ENCODE peak calls at places on chromosomes 4 and X, in nine cellular contexts. One of them, this sample, is unnamed.
A peak's percentile ranks its signal among the peaks of the same experiment; 100 is the strongest.

GRCh38 chr4:81031389-81032173 is 1.1 kb downstream of the BMP3 start:
- DNase-seq in nephron progenitor cell: peak; percentile 39
- DNase-seq in astrocyte of the spinal cord: no peak
- DNase-seq in Right ventricle myocardium superior: no peak
- DNase-seq in activated CD4-positive, CD25-positive, alpha-beta regulatory T cell: no peak
- DNase-seq in stimulated activated CD8-positive, alpha-beta memory T cell treated with anti-CD3 and anti-CD28 coated beads, Interleukin-15, amount 100 ng/mL, for 24 hours: no peak
- DNase-seq in ecto neural progenitor cell: peak; percentile 55
- DNase-seq in GF-D8: no peak
- DNase-seq in ovary: no peak
- DNase-seq in this sample: no peak

GRCh38 chrX:107483976-107484726 is 34.7 kb downstream of the FRMPD3 start:
- DNase-seq in astrocyte of the spinal cord: peak; percentile 15
- DNase-seq in nephron progenitor cell: peak; percentile 77
- DNase-seq in stimulated activated CD8-positive, alpha-beta memory T cell treated with anti-CD3 and anti-CD28 coated beads, Interleukin-15, amount 100 ng/mL, for 24 hours: no peak
- DNase-seq in Right ventricle myocardium superior: peak; percentile 46
- DNase-seq in ovary: peak; percentile 77
- DNase-seq in ecto neural progenitor cell: peak; percentile 73
- DNase-seq in activated CD4-positive, CD25-positive, alpha-beta regulatory T cell: no peak
- DNase-seq in GF-D8: no peak
- DNase-seq in this sample: no peak

GRCh38 chr4:142743071-142743825 is 102.9 kb downstream of the INPP4B start:
- DNase-seq in ecto neural progenitor cell: no peak
- DNase-seq in activated CD4-positive, CD25-positive, alpha-beta regulatory T cell: no peak
- DNase-seq in astrocyte of the spinal cord: peak; percentile 42
- DNase-seq in Right ventricle myocardium superior: no peak
- DNase-seq in GF-D8: no peak
- DNase-seq in stimulated activated CD8-positive, alpha-beta memory T cell treated with anti-CD3 and anti-CD28 coated beads, Interleukin-15, amount 100 ng/mL, for 24 hours: no peak
- DNase-seq in ovary: no peak
- DNase-seq in nephron progenitor cell: no peak
- DNase-seq in this sample: peak; percentile 49

GRCh38 chr4:61882381-61882780 is 682.3 kb downstream of the ADGRL3 start:
- DNase-seq in nephron progenitor cell: no peak
- DNase-seq in GF-D8: no peak
- DNase-seq in Right ventricle myocardium superior: no peak
- DNase-seq in activated CD4-positive, CD25-positive, alpha-beta regulatory T cell: no peak
- DNase-seq in ecto neural progenitor cell: no peak
- DNase-seq in ovary: no peak
- DNase-seq in stimulated activated CD8-positive, alpha-beta memory T cell treated with anti-CD3 and anti-CD28 coated beads, Interleukin-15, amount 100 ng/mL, for 24 hours: no peak
- DNase-seq in astrocyte of the spinal cord: no peak
- DNase-seq in this sample: no peak

GRCh38 chrX:27890611-27891010 is 82.8 kb downstream of the MAGEB10 start:
- DNase-seq in stimulated activated CD8-positive, alpha-beta memory T cell treated with anti-CD3 and anti-CD28 coated beads, Interleukin-15, amount 100 ng/mL, for 24 hours: no peak
- DNase-seq in Right ventricle myocardium superior: no peak
- DNase-seq in ovary: no peak
- DNase-seq in activated CD4-positive, CD25-positive, alpha-beta regulatory T cell: no peak
- DNase-seq in nephron progenitor cell: no peak
- DNase-seq in GF-D8: no peak
- DNase-seq in astrocyte of the spinal cord: peak; percentile 61
- DNase-seq in ecto neural progenitor cell: no peak
- DNase-seq in this sample: peak; percentile 73

GRCh38 chr4:54227261-54228063 is 1.6 kb upstream of the PDGFRA start:
- DNase-seq in Right ventricle myocardium superior: no peak
- DNase-seq in astrocyte of the spinal cord: peak; percentile 84
- DNase-seq in GF-D8: no peak
- DNase-seq in ovary: peak; percentile 40
- DNase-seq in activated CD4-positive, CD25-positive, alpha-beta regulatory T cell: no peak
- DNase-seq in ecto neural progenitor cell: peak; percentile 83
- DNase-seq in nephron progenitor cell: peak; percentile 67
- DNase-seq in stimulated activated CD8-positive, alpha-beta memory T cell treated with anti-CD3 and anti-CD28 coated beads, Interleukin-15, amount 100 ng/mL, for 24 hours: no peak
- DNase-seq in this sample: peak; percentile 75

GRCh38 chr4:103158760-103159159 is 39.4 kb downstream of the CENPE start:
- DNase-seq in activated CD4-positive, CD25-positive, alpha-beta regulatory T cell: no peak
- DNase-seq in astrocyte of the spinal cord: no peak
- DNase-seq in ovary: no peak
- DNase-seq in nephron progenitor cell: no peak
- DNase-seq in ecto neural progenitor cell: no peak
- DNase-seq in Right ventricle myocardium superior: no peak
- DNase-seq in stimulated activated CD8-positive, alpha-beta memory T cell treated with anti-CD3 and anti-CD28 coated beads, Interleukin-15, amount 100 ng/mL, for 24 hours: no peak
- DNase-seq in GF-D8: no peak
- DNase-seq in this sample: no peak

GRCh38 chr4:102501176-102501634 is at the start of gene NFKB1:
- DNase-seq in ovary: peak; percentile 70
- DNase-seq in ecto neural progenitor cell: no peak
- DNase-seq in GF-D8: peak; percentile 66
- DNase-seq in stimulated activated CD8-positive, alpha-beta memory T cell treated with anti-CD3 and anti-CD28 coated beads, Interleukin-15, amount 100 ng/mL, for 24 hours: peak; percentile 57
- DNase-seq in Right ventricle myocardium superior: peak; percentile 84
- DNase-seq in nephron progenitor cell: no peak
- DNase-seq in astrocyte of the spinal cord: peak; percentile 71
- DNase-seq in activated CD4-positive, CD25-positive, alpha-beta regulatory T cell: peak; percentile 44
- DNase-seq in this sample: peak; percentile 88

GRCh38 chr4:137075586-137075985 is 456.7 kb downstream of the PCDH18 start:
- DNase-seq in stimulated activated CD8-positive, alpha-beta memory T cell treated with anti-CD3 and anti-CD28 coated beads, Interleukin-15, amount 100 ng/mL, for 24 hours: no peak
- DNase-seq in ecto neural progenitor cell: no peak
- DNase-seq in ovary: no peak
- DNase-seq in activated CD4-positive, CD25-positive, alpha-beta regulatory T cell: no peak
- DNase-seq in GF-D8: no peak
- DNase-seq in nephron progenitor cell: no peak
- DNase-seq in Right ventricle myocardium superior: no peak
- DNase-seq in astrocyte of the spinal cord: no peak
- DNase-seq in this sample: no peak

GRCh38 chr4:133096972-133097371 is 52.1 kb upstream of the PCDH10 start:
- DNase-seq in nephron progenitor cell: no peak
- DNase-seq in Right ventricle myocardium superior: no peak
- DNase-seq in ovary: no peak
- DNase-seq in GF-D8: no peak
- DNase-seq in activated CD4-positive, CD25-positive, alpha-beta regulatory T cell: no peak
- DNase-seq in stimulated activated CD8-positive, alpha-beta memory T cell treated with anti-CD3 and anti-CD28 coated beads, Interleukin-15, amount 100 ng/mL, for 24 hours: no peak
- DNase-seq in ecto neural progenitor cell: no peak
- DNase-seq in astrocyte of the spinal cord: no peak
- DNase-seq in this sample: no peak

GRCh38 chrX:18769812-18770573 is 62.5 kb downstream of the PPEF1 start:
- DNase-seq in activated CD4-positive, CD25-positive, alpha-beta regulatory T cell: no peak
- DNase-seq in stimulated activated CD8-positive, alpha-beta memory T cell treated with anti-CD3 and anti-CD28 coated beads, Interleukin-15, amount 100 ng/mL, for 24 hours: no peak
- DNase-seq in ovary: no peak
- DNase-seq in astrocyte of the spinal cord: no peak
- DNase-seq in GF-D8: no peak
- DNase-seq in nephron progenitor cell: no peak
- DNase-seq in Right ventricle myocardium superior: no peak
- DNase-seq in ecto neural progenitor cell: no peak
- DNase-seq in this sample: no peak

GRCh38 chr4:189146994-189147929 is 793.4 kb upstream of the FRG1 start:
- DNase-seq in ecto neural progenitor cell: no peak
- DNase-seq in astrocyte of the spinal cord: no peak
- DNase-seq in ovary: no peak
- DNase-seq in GF-D8: no peak
- DNase-seq in stimulated activated CD8-positive, alpha-beta memory T cell treated with anti-CD3 and anti-CD28 coated beads, Interleukin-15, amount 100 ng/mL, for 24 hours: no peak
- DNase-seq in Right ventricle myocardium superior: no peak
- DNase-seq in activated CD4-positive, CD25-positive, alpha-beta regulatory T cell: no peak
- DNase-seq in nephron progenitor cell: no peak
- DNase-seq in this sample: no peak

GRCh38 chrX:56248492-56248891 is 16.3 kb downstream of the KLF8 start:
- DNase-seq in activated CD4-positive, CD25-positive, alpha-beta regulatory T cell: peak; percentile 22
- DNase-seq in astrocyte of the spinal cord: peak; percentile 33
- DNase-seq in ecto neural progenitor cell: peak; percentile 47
- DNase-seq in GF-D8: no peak
- DNase-seq in nephron progenitor cell: peak; percentile 48
- DNase-seq in ovary: peak; percentile 52
- DNase-seq in Right ventricle myocardium superior: peak; percentile 42
- DNase-seq in stimulated activated CD8-positive, alpha-beta memory T cell treated with anti-CD3 and anti-CD28 coated beads, Interleukin-15, amount 100 ng/mL, for 24 hours: peak; percentile 1
- DNase-seq in this sample: peak; percentile 44

GRCh38 chrX:140701480-140701879 is 8.1 kb upstream of the LINC00632 start:
- DNase-seq in nephron progenitor cell: no peak
- DNase-seq in ovary: no peak
- DNase-seq in GF-D8: no peak
- DNase-seq in ecto neural progenitor cell: no peak
- DNase-seq in stimulated activated CD8-positive, alpha-beta memory T cell treated with anti-CD3 and anti-CD28 coated beads, Interleukin-15, amount 100 ng/mL, for 24 hours: no peak
- DNase-seq in Right ventricle myocardium superior: no peak
- DNase-seq in activated CD4-positive, CD25-positive, alpha-beta regulatory T cell: no peak
- DNase-seq in astrocyte of the spinal cord: peak; percentile 17
- DNase-seq in this sample: peak; percentile 15

GRCh38 chr4:16676247-16676646 is 222.2 kb downstream of the LDB2 start:
- DNase-seq in ovary: no peak
- DNase-seq in stimulated activated CD8-positive, alpha-beta memory T cell treated with anti-CD3 and anti-CD28 coated beads, Interleukin-15, amount 100 ng/mL, for 24 hours: no peak
- DNase-seq in ecto neural progenitor cell: no peak
- DNase-seq in astrocyte of the spinal cord: no peak
- DNase-seq in nephron progenitor cell: no peak
- DNase-seq in Right ventricle myocardium superior: peak; percentile 61
- DNase-seq in activated CD4-positive, CD25-positive, alpha-beta regulatory T cell: no peak
- DNase-seq in GF-D8: no peak
- DNase-seq in this sample: no peak

This sample was measured in iris pigment epithelial cell.